ENCODE peak calls at places on chromosomes 13 and 19, in six cellular contexts. K is Calu3; Z is CD4-positive, alpha-beta T cell; H is GM13976; V is fibroblast of lung; D is IMR-90. F is an unnamed sample.

GRCh38 chr19:3893509-3894179 is 13.2 kb downstream of the ATCAY start:
- DNase-seq in K (no peak), Z (no peak), H (no peak), V (no peak), D (no peak), F (no peak)

GRCh38 chr19:17052439-17052838 is 22.8 kb downstream of the HAUS8 start:
- DNase-seq in K (peak), Z (no peak), H (no peak), V (peak), D (peak), F (no peak)

GRCh38 chr19:41894350-41894749 is 11.4 kb downstream of the ARHGEF1 start:
- DNase-seq in K (no peak), Z (no peak), H (no peak), V (no peak), D (no peak), F (no peak)

GRCh38 chr13:21018220-21018619 is 43.2 kb downstream of the LATS2 start:
- DNase-seq in K (no peak), Z (no peak), H (no peak), V (no peak), D (no peak), F (no peak)

GRCh38 chr13:112057736-112058518 is 9.0 kb upstream of the SOX1 start:
- DNase-seq in K (no peak), Z (no peak), H (no peak), V (no peak), D (no peak), F (no peak)

GRCh38 chr13:98350746-98351330 is 173.8 kb upstream of the RNF113B start:
- DNase-seq in K (no peak), Z (no peak), H (no peak), V (no peak), D (no peak), F (no peak)

GRCh38 chr13:110319774-110320509 is 12.9 kb downstream of the COL4A2 start:
- DNase-seq in K (peak), Z (no peak), H (no peak), V (peak), D (peak), F (no peak)

GRCh38 chr19:17338440-17339078 is 1.2 kb downstream of the GTPBP3 start:
- DNase-seq in K (no peak), Z (no peak), H (no peak), V (no peak), D (no peak), F (no peak)

GRCh38 chr13:29908411-29908810 is 58.0 kb upstream of the UBL3 start:
- DNase-seq in K (no peak), Z (no peak), H (no peak), V (peak), D (peak), F (no peak)

GRCh38 chr19:20182232-20182785 is 15.3 kb downstream of the ZNF486 start:
- DNase-seq in K (no peak), Z (no peak), H (no peak), V (no peak), D (no peak), F (no peak)

GRCh38 chr19:28964500-28964899 is 248.5 kb downstream of the UQCRFS1 start:
- DNase-seq in K (no peak), Z (no peak), H (no peak), V (no peak), D (no peak), F (no peak)

GRCh38 chr19:3346677-3347353 is 19.6 kb upstream of the NFIC start:
- DNase-seq in K (no peak), Z (no peak), H (no peak), V (peak), D (no peak), F (no peak)

GRCh38 chr19:16949496-16950023 is 60.8 kb downstream of the F2RL3 start:
- DNase-seq in K (no peak), Z (no peak), H (peak), V (no peak), D (no peak), F (no peak)

GRCh38 chr19:5515737-5516136 is 52.0 kb downstream of the TINCR start:
- DNase-seq in K (no peak), Z (no peak), H (no peak), V (no peak), D (no peak), F (no peak)

GRCh38 chr13:27355894-27356293 is 68.5 kb upstream of the GTF3A start:
- DNase-seq in K (no peak), Z (no peak), H (no peak), V (no peak), D (no peak), F (no peak)

GRCh38 chr19:29843180-29844051 is 31.6 kb downstream of the CCNE1 start:
- DNase-seq in K (no peak), Z (no peak), H (peak), V (no peak), D (no peak), F (peak)

GRCh38 chr19:13965926-13966683 is 13.8 kb downstream of the DCAF15 start:
- DNase-seq in K (no peak), Z (no peak), H (no peak), V (no peak), D (no peak), F (no peak)

GRCh38 chr19:13077233-13077632 is 25.4 kb downstream of the LYL1 start:
- DNase-seq in K (no peak), Z (no peak), H (no peak), V (no peak), D (no peak), F (no peak)

GRCh38 chr19:55304279-55304978 is 20.6 kb downstream of the BRSK1 start:
- DNase-seq in K (peak), Z (no peak), H (peak), V (peak), D (no peak), F (no peak)

GRCh38 chr13:81304121-81304659 is 963.3 kb upstream of the SPRY2 start:
- DNase-seq in K (no peak), Z (no peak), H (no peak), V (no peak), D (no peak), F (no peak)

GRCh38 chr19:7973883-7974282 is 30.4 kb upstream of the TIMM44 start:
- DNase-seq in K (no peak), Z (no peak), H (no peak), V (no peak), D (no peak), F (no peak)

GRCh38 chr19:5445667-5446066 is 9.6 kb upstream of the ZNRF4 start:
- DNase-seq in K (no peak), Z (no peak), H (no peak), V (peak), D (no peak), F (no peak)

GRCh38 chr19:32570081-32570785 is 10.8 kb upstream of the PDCD5 start:
- DNase-seq in K (peak), Z (peak), H (peak), V (peak), D (peak), F (no peak)

GRCh38 chr13:112447761-112448603 is 71.8 kb downstream of the SPACA7 start:
- DNase-seq in K (no peak), Z (no peak), H (peak), V (no peak), D (no peak), F (no peak)

GRCh38 chr19:46660008-46660517 is 919 bp downstream of the DACT3 start:
- DNase-seq in K (no peak), Z (no peak), H (no peak), V (no peak), D (no peak), F (no peak)

GRCh38 chr13:42740753-42741152 is 40.6 kb upstream of the FAM216B start:
- DNase-seq in K (peak), Z (no peak), H (no peak), V (no peak), D (no peak), F (peak)

GRCh38 chr19:4495471-4495870 is 22.8 kb downstream of the PLIN4 start:
- DNase-seq in K (peak), Z (no peak), H (no peak), V (no peak), D (no peak), F (peak)

GRCh38 chr19:40549007-40549708 is 27.5 kb upstream of the SHKBP1 start:
- DNase-seq in K (peak), Z (peak), H (peak), V (peak), D (peak), F (no peak)

GRCh38 chr19:42284066-42284501 is 15.0 kb downstream of the CIC start:
- DNase-seq in K (peak), Z (peak), H (peak), V (peak), D (peak), F (peak)

GRCh38 chr13:31246918-31247317 is 47.1 kb downstream of the B3GLCT start:
- DNase-seq in K (no peak), Z (no peak), H (no peak), V (no peak), D (no peak), F (no peak)

GRCh38 chr19:9793051-9793591 is 24.6 kb upstream of the ZNF846 start:
- DNase-seq in K (no peak), Z (peak), H (no peak), V (peak), D (peak), F (peak)

GRCh38 chr13:80141114-80141849 is 199.6 kb downstream of the SPRY2 start:
- DNase-seq in K (no peak), Z (no peak), H (no peak), V (peak), D (peak), F (no peak)

GRCh38 chr19:44573647-44574046 is 39.7 kb upstream of the IGSF23 start:
- DNase-seq in K (no peak), Z (no peak), H (no peak), V (no peak), D (no peak), F (no peak)
- TF ChIP-seq CTCF in K (no peak), Z (no peak), H (no peak), V (no peak), D (no peak), F (no peak)

GRCh38 chr13:77751513-77752456 is 54.3 kb downstream of the SLAIN1 start:
- DNase-seq in K (peak), Z (peak), H (no peak), V (peak), D (peak), F (no peak)
- TF ChIP-seq CTCF in K (no peak), Z (peak), H (peak), V (peak), D (peak), F (peak)

GRCh38 chr19:38718747-38719543 is 25.3 kb downstream of the CAPN12 start:
- DNase-seq in K (peak), Z (no peak), H (no peak), V (peak), D (no peak), F (no peak)
- TF ChIP-seq CTCF in K (peak), Z (no peak), H (no peak), V (no peak), D (peak), F (no peak)

GRCh38 chr13:34730966-34731365 is 211.1 kb upstream of the NBEA start:
- DNase-seq in K (no peak), Z (no peak), H (no peak), V (peak), D (no peak), F (no peak)
- TF ChIP-seq CTCF in K (no peak), Z (no peak), H (no peak), V (no peak), D (no peak), F (no peak)

GRCh38 chr19:897442-898039 is 4.3 kb downstream of the RNU6-9 start:
- DNase-seq in K (no peak), Z (no peak), H (no peak), V (no peak), D (no peak), F (no peak)
- TF ChIP-seq CTCF in K (no peak), Z (no peak), H (no peak), V (no peak), D (no peak), F (peak)

DNA sequence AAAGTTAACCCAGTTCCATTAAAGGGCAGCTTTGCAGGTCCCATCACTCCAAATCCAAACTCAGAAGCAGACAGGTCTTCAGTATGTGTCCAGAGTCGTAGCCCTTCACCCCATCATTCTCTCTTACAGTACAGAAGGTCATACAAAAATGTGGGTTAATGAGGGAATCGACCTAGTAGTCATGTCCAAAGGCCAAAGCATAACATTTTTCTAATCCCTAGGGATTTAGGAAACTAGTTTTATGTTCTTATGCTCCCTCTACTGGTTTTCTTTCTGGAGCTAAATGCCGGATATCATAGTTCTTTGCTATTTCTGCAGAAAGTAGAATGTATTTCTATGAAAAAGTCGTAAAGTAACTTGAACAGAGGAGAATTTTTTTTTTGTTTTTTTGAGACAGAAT is 72.2 kb downstream of the DHRS12 start:
- DNase-seq in K (no peak), Z (no peak), H (no peak), V (peak), D (peak), F (no peak)
- TF ChIP-seq CTCF in K (no peak), Z (no peak), H (no peak), V (peak), D (peak), F (no peak)

GRCh38 chr13:95614641-95615245 is 29.8 kb downstream of the DZIP1 start:
- DNase-seq in K (peak), Z (no peak), H (no peak), V (peak), D (no peak), F (no peak)

GRCh38 chr13:95620498-95621140 is 23.9 kb downstream of the DZIP1 start:
- DNase-seq in K (no peak), Z (no peak), H (no peak), V (no peak), D (no peak), F (no peak)

DNA sequence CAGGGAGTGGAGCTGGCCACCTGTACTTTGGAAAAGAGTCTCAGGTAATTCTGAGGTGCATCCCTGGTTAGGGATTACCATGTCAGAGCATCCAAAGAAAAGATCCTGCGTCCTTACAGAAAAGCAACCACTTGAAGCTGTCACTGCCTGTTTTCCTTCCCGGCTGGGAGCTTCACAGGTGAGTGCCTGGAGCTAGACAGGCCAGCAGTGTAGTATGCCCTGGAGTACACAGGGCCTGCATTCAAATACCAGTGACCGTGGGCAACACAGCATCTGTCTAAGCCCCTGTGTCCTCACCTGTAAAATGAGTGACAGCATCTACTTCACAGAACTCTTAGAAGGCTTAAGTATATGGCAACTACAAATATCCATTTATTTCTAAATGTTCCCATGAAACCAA is 29.0 kb downstream of the DZIP1 start:
- DNase-seq in K (no peak), Z (no peak), H (no peak), V (no peak), D (no peak), F (no peak)
- TF ChIP-seq CTCF in K (no peak), Z (no peak), H (no peak), V (no peak), D (no peak), F (no peak)

GRCh38 chr19:39433480-39434079 is 2.2 kb downstream of the RPS16 start:
- DNase-seq in K (no peak), Z (no peak), H (no peak), V (no peak), D (no peak), F (no peak)
- TF ChIP-seq CTCF in K (no peak), Z (no peak), H (no peak), V (no peak), D (no peak), F (no peak)

GRCh38 chr13:45119990-45120864 is at the start of gene GTF2F2:
- DNase-seq in K (peak), Z (peak), H (peak), V (peak), D (peak), F (peak)
- TF ChIP-seq CTCF in K (no peak), Z (no peak), H (no peak), V (no peak), D (no peak), F (no peak)

F was measured in CD14-positive monocyte.